ENCODE peak calls at places on chromosomes 13 and 19, in five cellular contexts. One of them, this sample, is unnamed.

GRCh38 chr13:21576424-21576823 is 27.5 kb downstream of the MICU2 start:
- DNase-seq in progenitor cell of endocrine pancreas: no peak
- DNase-seq in NAMALWA: no peak
- DNase-seq in HuH-7: no peak
- DNase-seq in stimulated activated CD4-positive, alpha-beta T cell treated with anti-CD3 and anti-CD28 coated beads, Interleukin-15, amount 100 ng/mL, for 48 hours: no peak
- DNase-seq in this sample: no peak

GRCh38 chr19:51064534-51065220 is at the start of gene KLK13:
- DNase-seq in progenitor cell of endocrine pancreas: peak
- DNase-seq in NAMALWA: no peak
- DNase-seq in HuH-7: no peak
- DNase-seq in stimulated activated CD4-positive, alpha-beta T cell treated with anti-CD3 and anti-CD28 coated beads, Interleukin-15, amount 100 ng/mL, for 48 hours: no peak
- DNase-seq in this sample: no peak

GRCh38 chr19:3658004-3658822 is 31.6 kb upstream of the CACTIN start:
- DNase-seq in progenitor cell of endocrine pancreas: no peak
- DNase-seq in NAMALWA: no peak
- DNase-seq in HuH-7: no peak
- DNase-seq in stimulated activated CD4-positive, alpha-beta T cell treated with anti-CD3 and anti-CD28 coated beads, Interleukin-15, amount 100 ng/mL, for 48 hours: no peak
- DNase-seq in this sample: no peak

GRCh38 chr13:41706189-41706588 is 248.8 kb downstream of the RGCC start:
- DNase-seq in progenitor cell of endocrine pancreas: no peak
- DNase-seq in NAMALWA: no peak
- DNase-seq in HuH-7: no peak
- DNase-seq in stimulated activated CD4-positive, alpha-beta T cell treated with anti-CD3 and anti-CD28 coated beads, Interleukin-15, amount 100 ng/mL, for 48 hours: no peak
- DNase-seq in this sample: no peak

GRCh38 chr13:44574466-44574855 is 1.7 kb downstream of the TSC22D1 start:
- DNase-seq in progenitor cell of endocrine pancreas: no peak
- DNase-seq in NAMALWA: no peak
- DNase-seq in HuH-7: no peak
- DNase-seq in stimulated activated CD4-positive, alpha-beta T cell treated with anti-CD3 and anti-CD28 coated beads, Interleukin-15, amount 100 ng/mL, for 48 hours: no peak
- DNase-seq in this sample: no peak

GRCh38 chr13:23541221-23541620 is 29.0 kb upstream of the TNFRSF19 start:
- DNase-seq in progenitor cell of endocrine pancreas: no peak
- DNase-seq in NAMALWA: no peak
- DNase-seq in HuH-7: no peak
- DNase-seq in stimulated activated CD4-positive, alpha-beta T cell treated with anti-CD3 and anti-CD28 coated beads, Interleukin-15, amount 100 ng/mL, for 48 hours: no peak
- DNase-seq in this sample: no peak

GRCh38 chr19:50639121-50640112 is at the start of gene SYT3:
- DNase-seq in progenitor cell of endocrine pancreas: peak
- DNase-seq in NAMALWA: peak
- DNase-seq in HuH-7: no peak
- DNase-seq in stimulated activated CD4-positive, alpha-beta T cell treated with anti-CD3 and anti-CD28 coated beads, Interleukin-15, amount 100 ng/mL, for 48 hours: peak
- DNase-seq in this sample: no peak

GRCh38 chr19:18386543-18387251 is 739 bp downstream of the GDF15 start:
- DNase-seq in progenitor cell of endocrine pancreas: no peak
- DNase-seq in NAMALWA: no peak
- DNase-seq in HuH-7: no peak
- DNase-seq in stimulated activated CD4-positive, alpha-beta T cell treated with anti-CD3 and anti-CD28 coated beads, Interleukin-15, amount 100 ng/mL, for 48 hours: no peak
- DNase-seq in this sample: no peak

GRCh38 chr19:10013316-10013715 is at the start of gene RDH8:
- DNase-seq in progenitor cell of endocrine pancreas: no peak
- DNase-seq in NAMALWA: no peak
- DNase-seq in HuH-7: no peak
- DNase-seq in stimulated activated CD4-positive, alpha-beta T cell treated with anti-CD3 and anti-CD28 coated beads, Interleukin-15, amount 100 ng/mL, for 48 hours: no peak
- DNase-seq in this sample: no peak

GRCh38 chr19:6590458-6591319 is at the start of gene CD70:
- DNase-seq in progenitor cell of endocrine pancreas: no peak
- DNase-seq in NAMALWA: peak
- DNase-seq in HuH-7: no peak
- DNase-seq in stimulated activated CD4-positive, alpha-beta T cell treated with anti-CD3 and anti-CD28 coated beads, Interleukin-15, amount 100 ng/mL, for 48 hours: peak
- DNase-seq in this sample: no peak

GRCh38 chr13:69274231-69274630 is 833.4 kb upstream of the ATXN8OS start:
- DNase-seq in progenitor cell of endocrine pancreas: no peak
- DNase-seq in NAMALWA: no peak
- DNase-seq in HuH-7: no peak
- DNase-seq in stimulated activated CD4-positive, alpha-beta T cell treated with anti-CD3 and anti-CD28 coated beads, Interleukin-15, amount 100 ng/mL, for 48 hours: no peak
- DNase-seq in this sample: no peak

GRCh38 chr13:91426913-91427312 is 28.5 kb downstream of the GPC5 start:
- DNase-seq in progenitor cell of endocrine pancreas: no peak
- DNase-seq in NAMALWA: no peak
- DNase-seq in HuH-7: no peak
- DNase-seq in stimulated activated CD4-positive, alpha-beta T cell treated with anti-CD3 and anti-CD28 coated beads, Interleukin-15, amount 100 ng/mL, for 48 hours: no peak
- DNase-seq in this sample: no peak

GRCh38 chr19:29511768-29512167 is 14.0 kb upstream of the VSTM2B start:
- DNase-seq in progenitor cell of endocrine pancreas: no peak
- DNase-seq in NAMALWA: no peak
- DNase-seq in HuH-7: no peak
- DNase-seq in stimulated activated CD4-positive, alpha-beta T cell treated with anti-CD3 and anti-CD28 coated beads, Interleukin-15, amount 100 ng/mL, for 48 hours: no peak
- DNase-seq in this sample: no peak

GRCh38 chr13:100541882-100542545 is 46.6 kb downstream of the GGACT start:
- DNase-seq in progenitor cell of endocrine pancreas: no peak
- DNase-seq in NAMALWA: no peak
- DNase-seq in HuH-7: no peak
- DNase-seq in stimulated activated CD4-positive, alpha-beta T cell treated with anti-CD3 and anti-CD28 coated beads, Interleukin-15, amount 100 ng/mL, for 48 hours: no peak
- DNase-seq in this sample: no peak

GRCh38 chr13:61084983-61085382 is 330.7 kb downstream of the PCDH20 start:
- DNase-seq in progenitor cell of endocrine pancreas: no peak
- DNase-seq in NAMALWA: no peak
- DNase-seq in HuH-7: no peak
- DNase-seq in stimulated activated CD4-positive, alpha-beta T cell treated with anti-CD3 and anti-CD28 coated beads, Interleukin-15, amount 100 ng/mL, for 48 hours: no peak
- DNase-seq in this sample: no peak

GRCh38 chr13:110089815-110090214 is 217.1 kb downstream of the COL4A1 start:
- DNase-seq in progenitor cell of endocrine pancreas: no peak
- DNase-seq in NAMALWA: peak
- DNase-seq in HuH-7: no peak
- DNase-seq in stimulated activated CD4-positive, alpha-beta T cell treated with anti-CD3 and anti-CD28 coated beads, Interleukin-15, amount 100 ng/mL, for 48 hours: no peak
- DNase-seq in this sample: no peak

GRCh38 chr13:48235100-48235813 is 2.3 kb downstream of the ITM2B start:
- DNase-seq in progenitor cell of endocrine pancreas: no peak
- DNase-seq in NAMALWA: peak
- DNase-seq in HuH-7: no peak
- DNase-seq in stimulated activated CD4-positive, alpha-beta T cell treated with anti-CD3 and anti-CD28 coated beads, Interleukin-15, amount 100 ng/mL, for 48 hours: no peak
- DNase-seq in this sample: no peak

GRCh38 chr19:34501339-34502320 is 20.1 kb downstream of the WTIP start:
- DNase-seq in progenitor cell of endocrine pancreas: peak
- DNase-seq in NAMALWA: peak
- DNase-seq in HuH-7: peak
- DNase-seq in stimulated activated CD4-positive, alpha-beta T cell treated with anti-CD3 and anti-CD28 coated beads, Interleukin-15, amount 100 ng/mL, for 48 hours: peak
- DNase-seq in this sample: peak

GRCh38 chr13:24271611-24272451 is 37.5 kb upstream of the C1QTNF9 start:
- DNase-seq in progenitor cell of endocrine pancreas: no peak
- DNase-seq in NAMALWA: peak
- DNase-seq in HuH-7: peak
- DNase-seq in stimulated activated CD4-positive, alpha-beta T cell treated with anti-CD3 and anti-CD28 coated beads, Interleukin-15, amount 100 ng/mL, for 48 hours: no peak
- DNase-seq in this sample: no peak

GRCh38 chr13:32443111-32443510 is 15.2 kb upstream of the N4BP2L1 start:
- DNase-seq in progenitor cell of endocrine pancreas: no peak
- DNase-seq in NAMALWA: peak
- DNase-seq in HuH-7: peak
- DNase-seq in stimulated activated CD4-positive, alpha-beta T cell treated with anti-CD3 and anti-CD28 coated beads, Interleukin-15, amount 100 ng/mL, for 48 hours: no peak
- DNase-seq in this sample: no peak

GRCh38 chr13:110830331-110830730 is 84.5 kb downstream of the ANKRD10 start:
- DNase-seq in progenitor cell of endocrine pancreas: no peak
- DNase-seq in NAMALWA: no peak
- DNase-seq in HuH-7: no peak
- DNase-seq in stimulated activated CD4-positive, alpha-beta T cell treated with anti-CD3 and anti-CD28 coated beads, Interleukin-15, amount 100 ng/mL, for 48 hours: no peak
- DNase-seq in this sample: no peak

GRCh38 chr13:42707003-42707402 is 74.4 kb upstream of the FAM216B start:
- DNase-seq in progenitor cell of endocrine pancreas: no peak
- DNase-seq in NAMALWA: no peak
- DNase-seq in HuH-7: no peak
- DNase-seq in stimulated activated CD4-positive, alpha-beta T cell treated with anti-CD3 and anti-CD28 coated beads, Interleukin-15, amount 100 ng/mL, for 48 hours: no peak
- DNase-seq in this sample: no peak

GRCh38 chr19:47848871-47849473 is 10.1 kb upstream of the TPRX2 start:
- DNase-seq in progenitor cell of endocrine pancreas: no peak
- DNase-seq in NAMALWA: no peak
- DNase-seq in HuH-7: peak
- DNase-seq in stimulated activated CD4-positive, alpha-beta T cell treated with anti-CD3 and anti-CD28 coated beads, Interleukin-15, amount 100 ng/mL, for 48 hours: peak
- DNase-seq in this sample: no peak

GRCh38 chr19:13995017-13995728 is 10.9 kb downstream of the RFX1 start:
- DNase-seq in progenitor cell of endocrine pancreas: no peak
- DNase-seq in NAMALWA: no peak
- DNase-seq in HuH-7: no peak
- DNase-seq in stimulated activated CD4-positive, alpha-beta T cell treated with anti-CD3 and anti-CD28 coated beads, Interleukin-15, amount 100 ng/mL, for 48 hours: no peak
- DNase-seq in this sample: no peak

GRCh38 chr13:72463561-72463960 is 263.9 kb downstream of the MZT1 start:
- DNase-seq in progenitor cell of endocrine pancreas: no peak
- DNase-seq in NAMALWA: no peak
- DNase-seq in HuH-7: no peak
- DNase-seq in stimulated activated CD4-positive, alpha-beta T cell treated with anti-CD3 and anti-CD28 coated beads, Interleukin-15, amount 100 ng/mL, for 48 hours: no peak
- DNase-seq in this sample: no peak

GRCh38 chr19:1076951-1077350 is 10.0 kb downstream of the ARHGAP45 start:
- DNase-seq in progenitor cell of endocrine pancreas: no peak
- DNase-seq in NAMALWA: peak
- DNase-seq in HuH-7: no peak
- DNase-seq in stimulated activated CD4-positive, alpha-beta T cell treated with anti-CD3 and anti-CD28 coated beads, Interleukin-15, amount 100 ng/mL, for 48 hours: peak
- DNase-seq in this sample: no peak

GRCh38 chr19:29587518-29587986 is 18.5 kb upstream of the POP4 start:
- DNase-seq in progenitor cell of endocrine pancreas: no peak
- DNase-seq in NAMALWA: no peak
- DNase-seq in HuH-7: no peak
- DNase-seq in stimulated activated CD4-positive, alpha-beta T cell treated with anti-CD3 and anti-CD28 coated beads, Interleukin-15, amount 100 ng/mL, for 48 hours: peak
- DNase-seq in this sample: no peak

GRCh38 chr19:48674921-48675824 is 2.4 kb upstream of the NTN5 start:
- DNase-seq in progenitor cell of endocrine pancreas: peak
- DNase-seq in NAMALWA: peak
- DNase-seq in HuH-7: peak
- DNase-seq in stimulated activated CD4-positive, alpha-beta T cell treated with anti-CD3 and anti-CD28 coated beads, Interleukin-15, amount 100 ng/mL, for 48 hours: peak
- DNase-seq in this sample: peak

GRCh38 chr13:33927315-33927714 is 109.4 kb downstream of the RFC3 start:
- DNase-seq in progenitor cell of endocrine pancreas: no peak
- DNase-seq in NAMALWA: no peak
- DNase-seq in HuH-7: no peak
- DNase-seq in stimulated activated CD4-positive, alpha-beta T cell treated with anti-CD3 and anti-CD28 coated beads, Interleukin-15, amount 100 ng/mL, for 48 hours: no peak
- DNase-seq in this sample: no peak

This sample was measured in 8988T.